ENCODE peak calls at places on chromosomes 13 and 19, in six cellular contexts. L, R, E, U, W and J are unnamed samples. For H3K4me1, the result is how much of the 10 kb centered on the place peaks cover.

GRCh38 chr13:111614613-111615012 is 294.2 kb downstream of the TEX29 start:
- DNase-seq in U (no peak), R (no peak), E (no peak), L (no peak), W (no peak), J (no peak)

GRCh38 chr19:18809149-18809978 is 18.3 kb upstream of the COMP start:
- DNase-seq in E (no peak), L (no peak), W (peak), R (peak), U (peak), J (peak)

GRCh38 chr13:36752673-36753072 is 66.3 kb upstream of the RFXAP start:
- DNase-seq in R (no peak), E (no peak), U (no peak), W (peak), L (no peak), J (no peak)

GRCh38 chr13:106038752-106039151 is 496.7 kb downstream of the EFNB2 start:
- DNase-seq in R (no peak), L (no peak), W (peak), E (peak), U (peak), J (no peak)

GRCh38 chr19:19597809-19598306 is 20.6 kb downstream of the PBX4 start:
- DNase-seq in L (no peak), E (no peak), W (no peak), U (no peak), R (no peak), J (no peak)

GRCh38 chr19:38009650-38010229 is 102.7 kb downstream of the SIPA1L3 start:
- DNase-seq in W (no peak), L (no peak), E (no peak), U (no peak), R (no peak), J (no peak)

GRCh38 chr19:32471811-32472210 is 66.2 kb downstream of the DPY19L3 start:
- DNase-seq in U (no peak), E (no peak), L (no peak), R (no peak), W (no peak), J (no peak)

GRCh38 chr19:9535934-9536333 is 2.5 kb downstream of the ZNF426 start:
- DNase-seq in W (no peak), U (no peak), E (no peak), R (no peak), L (no peak), J (no peak)

GRCh38 chr13:20825476-20825875 is 51.7 kb upstream of the EEF1AKMT1 start:
- DNase-seq in W (peak), L (no peak), E (no peak), R (no peak), U (no peak), J (no peak)

GRCh38 chr19:54444737-54445136 is 4.3 kb upstream of the LENG8 start:
- DNase-seq in L (no peak), U (no peak), W (no peak), R (no peak), E (no peak), J (no peak)

GRCh38 chr19:4814625-4815425 is 16.7 kb downstream of the TICAM1 start:
- DNase-seq in L (no peak), E (no peak), R (no peak), U (no peak), W (peak), J (no peak)

GRCh38 chr19:21020298-21021227 is at the start of gene ZNF430:
- DNase-seq in E (peak), L (peak), R (peak), U (peak), W (peak), J (peak)

GRCh38 chr19:55172741-55173140 is 6.3 kb upstream of the DNAAF3 start:
- DNase-seq in E (no peak), L (no peak), U (peak), W (peak), R (no peak), J (no peak)

GRCh38 chr13:42594577-42595571 is 20.9 kb downstream of the TNFSF11 start:
- DNase-seq in E (peak), U (peak), L (no peak), R (peak), W (peak), J (peak)

GRCh38 chr19:18999896-19000620 is 33.3 kb downstream of the SUGP2 start:
- DNase-seq in L (no peak), U (no peak), W (peak), R (no peak), E (no peak), J (no peak)

GRCh38 chr13:21014666-21015170 is 46.7 kb downstream of the LATS2 start:
- DNase-seq in L (no peak), W (peak), U (peak), E (no peak), R (no peak), J (no peak)

GRCh38 chr13:29621841-29622240 is 26.4 kb upstream of the SLC7A1 start:
- DNase-seq in U (no peak), E (no peak), L (no peak), W (peak), R (no peak), J (no peak)

GRCh38 chr19:2246801-2247361 is 2.2 kb upstream of the AMH start:
- DNase-seq in E (no peak), W (peak), U (peak), R (peak), L (no peak), J (peak)

GRCh38 chr19:35260694-35261304 is 8.0 kb upstream of the USF2 start:
- DNase-seq in U (no peak), W (no peak), E (no peak), R (peak), L (peak), J (no peak)

GRCh38 chr13:26785845-26786630 is 25.5 kb upstream of the GPR12 start:
- DNase-seq in E (no peak), U (no peak), W (no peak), R (peak), L (peak), J (no peak)

GRCh38 chr13:98044301-98044700 is 90.8 kb downstream of the IPO5 start:
- DNase-seq in W (no peak), E (no peak), U (no peak), R (no peak), L (no peak), J (no peak)

DNA sequence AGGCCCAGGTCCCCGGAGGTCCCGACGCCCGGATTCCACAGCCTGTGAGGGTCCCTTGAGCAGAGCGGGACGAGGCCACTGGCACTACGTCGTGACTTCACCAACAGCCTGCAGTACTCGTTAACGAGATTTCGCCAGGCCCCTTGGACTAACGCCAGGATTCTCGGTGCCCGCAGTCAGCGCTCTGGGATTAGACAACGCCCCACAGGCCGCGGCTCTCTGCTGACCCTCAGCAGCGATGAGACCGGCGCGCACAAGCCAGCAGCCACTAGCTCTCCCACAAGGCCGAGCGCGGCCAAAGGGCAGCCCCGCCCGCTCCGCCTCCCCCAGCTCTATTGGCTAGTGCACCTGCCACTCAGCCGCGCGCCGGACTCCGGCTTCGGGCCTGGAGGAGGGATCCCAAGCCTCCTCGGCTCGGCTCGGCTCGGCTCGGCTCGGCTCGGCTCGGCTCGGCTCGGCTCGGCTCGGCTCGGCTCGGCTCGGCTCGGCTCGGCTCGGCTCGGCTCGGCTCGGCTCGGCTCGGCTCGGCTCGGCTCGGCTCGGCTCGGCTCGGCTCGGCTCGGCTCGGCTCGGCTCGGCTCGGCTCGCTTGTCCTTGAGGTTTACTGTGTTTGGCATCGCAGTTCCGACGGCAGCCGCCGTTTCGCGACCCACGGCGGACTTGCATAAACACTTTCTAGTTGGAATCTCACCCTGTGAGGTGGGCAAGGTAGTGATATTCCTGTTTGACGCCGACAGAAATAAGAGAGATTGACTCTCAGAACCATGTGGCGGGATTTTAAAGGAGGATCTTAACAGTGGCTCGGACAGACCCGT is 231.7 kb upstream of the SERP2 start:
- DNase-seq in W (peak), E (peak), L (peak), R (peak), U (peak), J (peak)
- TF ChIP-seq CTCF in W (peak), E (no peak), L (peak), R (no peak), U (no peak), J (peak)

GRCh38 chr13:25300861-25301346 is 521 bp upstream of the NUP58 start:
- DNase-seq in L (peak), W (no peak), R (no peak), U (no peak), E (no peak), J (peak)
- H3K4me3 ChIP-seq in L (peak), W (peak), R (peak), U (peak), E (peak), J (peak)

GRCh38 chr13:74280795-74281490 is 146.7 kb upstream of the KLF12 start:
- DNase-seq in U (no peak), W (peak), E (no peak), R (no peak), L (no peak), J (no peak)
- H3K4me1 ChIP-seq in U (under half), W (under half), E (under half), R (under half), L (under half), J (under half)

DNA sequence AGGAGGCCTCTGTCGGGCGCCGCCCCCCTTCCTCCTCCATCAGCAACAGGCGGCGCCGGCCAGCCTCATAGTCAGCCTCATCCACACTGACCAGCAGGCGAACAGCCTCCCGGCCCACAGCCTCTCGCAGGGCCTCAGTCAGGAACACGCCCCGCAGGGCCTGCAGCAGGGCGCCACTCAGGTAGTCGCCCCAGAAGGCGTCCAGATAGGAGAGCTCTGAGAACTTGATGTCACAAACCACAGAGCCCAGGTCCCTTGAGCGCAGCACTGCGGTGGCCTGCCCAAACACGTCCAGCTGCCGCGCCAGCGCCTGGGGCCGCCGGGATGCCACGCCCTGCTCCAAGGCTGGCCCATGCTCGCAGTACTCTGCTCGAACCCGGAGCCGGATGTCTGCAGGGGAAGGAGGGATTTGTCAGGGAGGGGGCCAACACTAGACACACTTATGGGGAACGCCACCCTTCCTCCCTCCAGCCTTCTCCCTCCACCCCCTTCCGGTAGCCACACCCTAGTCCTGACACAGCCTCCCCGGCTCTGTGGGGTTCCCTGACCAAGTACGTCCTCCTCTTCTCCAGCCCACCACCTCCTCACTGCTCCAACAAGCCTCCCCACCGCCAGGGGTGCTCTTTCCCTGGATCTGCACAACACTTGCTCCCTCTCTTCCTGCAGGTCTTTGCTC is 17.9 kb downstream of the DEDD2 start:
- DNase-seq in W (no peak), U (no peak), L (peak), E (no peak), R (peak), J (no peak)
- TF ChIP-seq CTCF in W (no peak), U (no peak), L (peak), E (no peak), R (no peak), J (no peak)

GRCh38 chr13:77016241-77016812 is 10.6 kb downstream of the FBXL3 start:
- DNase-seq in U (no peak), R (no peak), E (no peak), W (no peak), L (no peak), J (no peak)

GRCh38 chr13:77013853-77014542 is 13.0 kb downstream of the FBXL3 start:
- DNase-seq in W (no peak), E (no peak), U (no peak), L (no peak), R (no peak), J (no peak)

GRCh38 chr13:77014906-77015685 is 11.9 kb downstream of the FBXL3 start:
- DNase-seq in R (no peak), E (no peak), W (no peak), L (no peak), U (no peak), J (no peak)

GRCh38 chr13:77019756-77020155 is 7.2 kb downstream of the FBXL3 start:
- DNase-seq in W (no peak), E (no peak), L (no peak), U (no peak), R (no peak), J (no peak)

DNA sequence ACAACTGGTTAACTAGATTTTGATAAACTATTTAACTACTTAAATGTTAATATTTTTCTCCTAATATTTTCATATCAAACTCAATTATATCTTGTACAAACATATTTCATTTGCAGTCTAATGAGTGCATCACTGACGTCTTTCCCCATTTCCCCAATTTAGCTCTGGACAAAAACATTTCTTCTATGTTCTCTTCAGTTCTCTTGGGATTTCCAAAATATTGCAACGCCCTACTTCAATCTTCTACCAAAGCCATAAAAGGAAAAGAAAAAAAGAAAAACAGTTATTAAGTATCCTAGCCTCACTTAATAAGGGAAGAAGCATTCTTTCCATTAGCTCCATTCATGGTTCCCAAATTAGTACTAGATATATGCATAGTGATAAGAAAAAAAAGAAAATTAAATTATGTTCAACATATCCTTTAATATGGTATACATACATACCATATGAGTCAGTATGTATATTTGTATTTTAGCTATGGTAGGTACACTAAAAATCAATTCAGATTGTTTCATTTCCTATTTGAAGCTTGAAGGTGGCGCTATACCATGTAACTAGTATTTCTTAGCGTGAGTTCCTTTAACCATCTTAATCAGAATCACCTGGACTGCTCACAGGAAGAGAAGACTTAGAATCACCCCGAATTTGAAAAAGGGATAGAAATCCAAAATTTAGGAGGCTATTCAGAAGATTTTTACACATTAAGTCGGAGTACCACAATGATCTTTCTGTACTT is 9.9 kb downstream of the FBXL3 start:
- DNase-seq in R (no peak), E (no peak), L (no peak), W (no peak), U (no peak), J (no peak)
- H3K4me3 ChIP-seq in R (no peak), E (no peak), L (no peak), W (no peak), U (no peak), J (no peak)

GRCh38 chr13:113842336-113843062 is 21.4 kb downstream of the GAS6 start:
- DNase-seq in W (no peak), R (no peak), E (no peak), L (peak), U (no peak), J (peak)
- H3K4me1 ChIP-seq in W (under half), R (half or more), E (under half), L (under half), U (under half), J (under half)

DNA sequence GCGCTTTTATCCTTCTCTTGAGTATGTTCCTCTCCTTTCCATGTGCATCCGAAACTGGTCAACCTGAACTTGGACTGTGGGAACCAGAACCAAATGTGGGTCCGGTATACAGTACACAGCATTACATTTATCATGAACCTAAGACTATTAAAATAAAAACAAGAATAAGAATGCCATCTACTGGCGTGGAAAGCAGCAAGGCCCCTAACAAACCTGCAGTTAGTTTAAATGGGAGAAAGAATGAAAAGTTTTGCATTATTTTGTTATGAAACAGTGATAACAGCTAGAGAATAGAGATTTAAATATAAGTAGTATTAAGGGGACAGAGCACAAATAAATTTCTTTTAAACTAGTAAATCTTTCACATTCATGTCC is 159.5 kb downstream of the RBM26 start:
- DNase-seq in L (no peak), R (no peak), W (no peak), E (no peak), U (peak), J (no peak)
- TF ChIP-seq CTCF in L (no peak), R (no peak), W (no peak), E (peak), U (no peak), J (no peak)

GRCh38 chr13:95643471-95643813 is 1.1 kb downstream of the DZIP1 start:
- DNase-seq in W (peak), E (no peak), U (no peak), R (no peak), L (no peak), J (peak)
- H3K4me3 ChIP-seq in W (peak), E (no peak), U (no peak), R (peak), L (peak), J (peak)

DNA sequence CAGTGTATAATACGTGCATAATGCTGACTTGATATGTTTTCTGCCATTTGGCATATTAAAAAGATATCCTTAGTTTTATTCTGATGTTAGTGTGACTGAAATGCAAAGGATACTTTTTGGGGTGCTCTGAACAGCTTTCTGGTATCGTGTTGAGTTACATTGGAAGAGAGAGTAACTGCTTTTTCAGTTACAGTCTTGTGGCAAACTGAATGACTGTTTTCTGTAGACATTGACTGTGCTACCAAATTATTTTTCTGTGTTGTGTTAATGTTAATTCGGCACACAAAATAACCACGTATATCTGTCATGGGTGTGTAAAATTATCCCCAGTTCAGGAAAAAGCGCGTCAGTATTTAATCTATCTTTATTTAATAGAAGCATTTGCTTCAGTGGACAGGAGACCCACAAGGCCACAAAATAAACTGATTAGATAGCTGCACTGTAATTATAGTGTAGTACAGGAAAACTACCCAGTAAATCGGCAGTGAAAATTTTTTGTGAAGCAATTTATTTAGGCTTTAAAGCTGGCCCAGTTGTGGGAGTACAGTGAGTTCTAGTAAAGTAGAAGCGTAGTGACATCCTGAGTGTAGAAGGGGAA is 2.5 kb downstream of the URI1 start:
- DNase-seq in W (no peak), U (no peak), L (no peak), E (no peak), R (no peak), J (no peak)
- H3K4me1 ChIP-seq in W (under half), U (under half), L (half or more), E (under half), R (half or more), J (under half)